ENCODE peak calls at places on chromosomes 12 and 14, in seven cellular contexts. R is HEK293T, F is GM12878, J is WTC11, X is HepG2, B is HCT116, O is H1. W is an unnamed sample.

GRCh38 chr12:7269273-7269672 is 34.6 kb upstream of the ACSM4 start:
- DNase-seq in R (no peak), F (no peak), J (no peak), X (no peak), B (no peak), O (no peak), W (no peak)

GRCh38 chr12:14243941-14244340 is 121.5 kb upstream of the ATF7IP start:
- DNase-seq in R (no peak), F (no peak), J (no peak), X (no peak), B (no peak), O (no peak), W (no peak)

GRCh38 chr14:36655571-36655962 is 6.1 kb upstream of the PAX9 start:
- DNase-seq in R (no peak), F (no peak), J (peak; percentile 34), X (no peak), B (no peak), O (no peak), W (no peak)

GRCh38 chr12:6030081-6030480 is 85.0 kb upstream of the ANO2 start:
- DNase-seq in R (no peak), F (no peak), J (no peak), X (no peak), B (no peak), O (no peak), W (no peak)

GRCh38 chr14:76810525-76810924 is 2.2 kb downstream of the ANGEL1 start:
- DNase-seq in R (no peak), F (no peak), J (no peak), X (no peak), B (no peak), O (no peak), W (no peak)

GRCh38 chr12:29566441-29566840 is 69.0 kb upstream of the OVCH1 start:
- DNase-seq in R (no peak), F (no peak), J (no peak), X (no peak), B (no peak), O (no peak), W (no peak)

GRCh38 chr14:64943981-64944520 is 1.5 kb upstream of the GPX2 start:
- DNase-seq in R (no peak), F (no peak), J (no peak), X (no peak), B (no peak), O (no peak), W (no peak)

GRCh38 chr14:23101213-23101970 is 3.4 kb downstream of the CIROP start:
- DNase-seq in R (no peak), F (no peak), J (no peak), X (no peak), B (no peak), O (no peak), W (peak; percentile 17)

GRCh38 chr14:38127356-38127755 is 80.3 kb upstream of the SSTR1 start:
- DNase-seq in R (no peak), F (no peak), J (no peak), X (no peak), B (no peak), O (no peak), W (no peak)

GRCh38 chr14:57871487-57872080 is 5.7 kb upstream of the SLC35F4 start:
- DNase-seq in R (peak; percentile 46), F (peak; percentile 2), J (peak; percentile 53), X (peak; percentile 26), B (peak; percentile 35), O (peak; percentile 54), W (peak; percentile 27)

GRCh38 chr14:74875941-74876913 is at the start of gene PROX2:
- DNase-seq in R (no peak), F (no peak), J (peak; percentile 28), X (no peak), B (no peak), O (no peak), W (no peak)

GRCh38 chr12:51887476-51888315 is at the start of gene ANKRD33:
- DNase-seq in R (no peak), F (no peak), J (peak; percentile 91), X (no peak), B (no peak), O (peak; percentile 95), W (peak; percentile 73)
- TF ChIP-seq SP1 in R (no peak), F (no peak), J (peak; percentile 17), X (no peak), B (no peak), O (no peak), W (no peak)

GRCh38 chr14:81638656-81639055 is 105.0 kb upstream of the SEL1L start:
- DNase-seq in R (no peak), F (no peak), J (no peak), X (no peak), B (no peak), O (no peak), W (no peak)
- TF ChIP-seq SP1 in R (no peak), F (no peak), J (no peak), X (no peak), B (no peak), O (no peak), W (no peak)

DNA sequence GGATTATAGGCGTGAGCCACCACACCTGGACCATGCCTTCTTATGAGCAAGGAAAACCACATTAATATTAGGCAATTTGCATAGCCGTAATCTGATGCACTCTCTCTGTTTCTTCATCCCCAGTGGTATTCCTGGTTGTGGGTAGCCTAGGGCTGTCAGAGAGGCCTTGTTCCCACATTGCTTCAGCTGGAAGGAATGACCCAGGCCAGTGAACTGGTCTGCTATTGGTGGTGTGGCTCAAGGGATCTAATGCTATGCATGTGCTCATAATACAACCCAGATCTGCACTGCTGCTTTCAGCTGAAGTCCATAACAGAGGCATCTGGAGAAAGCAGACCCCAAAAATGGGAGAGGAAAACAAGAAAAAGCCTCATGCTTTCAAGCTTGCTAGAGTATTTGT is 33.1 kb upstream of the G2E3 start:
- DNase-seq in R (no peak), F (no peak), J (no peak), X (no peak), B (no peak), O (no peak), W (no peak)
- TF ChIP-seq SP1 in R (no peak), F (no peak), J (no peak), X (no peak), B (no peak), O (no peak), W (no peak)

DNA sequence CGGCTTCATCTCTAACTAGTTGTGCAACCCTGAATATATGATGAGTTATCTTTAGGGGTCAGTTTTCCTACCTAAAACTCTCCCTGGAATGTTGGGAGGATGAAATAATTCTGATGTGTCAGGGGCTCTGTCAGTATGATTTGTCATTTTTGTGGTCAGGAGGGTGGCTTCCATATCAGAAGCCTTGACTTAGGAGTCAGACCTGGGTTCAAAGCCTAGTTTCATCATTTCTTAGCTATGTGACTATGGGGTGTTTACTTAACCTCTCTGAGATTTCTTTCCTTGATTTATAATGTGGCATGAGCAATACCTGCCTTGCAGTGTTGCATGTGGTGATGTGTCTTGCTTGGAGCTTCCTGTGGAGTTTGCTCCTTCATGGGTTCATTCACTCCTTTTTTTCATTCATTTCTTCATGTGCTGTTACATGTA is 146.8 kb downstream of the CHST11 start:
- DNase-seq in R (no peak), F (no peak), J (no peak), X (no peak), B (peak; percentile 74), O (no peak), W (no peak)
- TF ChIP-seq SP1 in R (no peak), F (no peak), J (no peak), X (no peak), B (peak; percentile 62), O (no peak), W (no peak)

GRCh38 chr12:25130741-25131188 is 64.2 kb downstream of the DNAI7 start:
- DNase-seq in R (peak; percentile 12), F (no peak), J (no peak), X (peak; percentile 31), B (peak; percentile 22), O (no peak), W (peak; percentile 17)
- TF ChIP-seq SP1 in R (no peak), F (no peak), J (no peak), X (no peak), B (no peak), O (no peak), W (no peak)

W was measured in K562.